ENCODE peak calls at places on chromosomes 5 and 9, in ten cellular contexts. B, Z, V, S, J, D, L, T, E and O are unnamed samples.

GRCh38 chr9:113737414-113738271 is 138.5 kb upstream of the ZNF618 start:
- DNase-seq in B (no peak), Z (peak), V (peak), S (peak), J (no peak), D (peak), L (peak), T (no peak), E (peak), O (peak)

GRCh38 chr5:56075361-56075760 is 80.6 kb upstream of the IL6ST start:
- DNase-seq in B (no peak), Z (no peak), V (no peak), S (no peak), J (peak), D (no peak), L (no peak), T (no peak), E (peak), O (no peak)

GRCh38 chr5:15452780-15453179 is 47.2 kb upstream of the FBXL7 start:
- DNase-seq in B (no peak), Z (peak), V (no peak), S (no peak), J (peak), D (no peak), L (no peak), T (no peak), E (peak), O (no peak)

GRCh38 chr9:87594218-87594617 is 96.6 kb downstream of the DAPK1 start:
- DNase-seq in B (no peak), Z (peak), V (no peak), S (no peak), J (no peak), D (no peak), L (no peak), T (no peak), E (peak), O (no peak)

GRCh38 chr9:124164800-124165199 is 92.9 kb upstream of the NEK6 start:
- DNase-seq in B (no peak), Z (no peak), V (no peak), S (no peak), J (no peak), D (no peak), L (no peak), T (no peak), E (peak), O (no peak)

GRCh38 chr9:21549251-21549765 is 67.2 kb upstream of the IFNE start:
- DNase-seq in B (no peak), Z (no peak), V (no peak), S (no peak), J (peak), D (no peak), L (peak), T (no peak), E (peak), O (no peak)

GRCh38 chr9:31745886-31746285 is 638.6 kb upstream of the ACO1 start:
- DNase-seq in B (no peak), Z (no peak), V (no peak), S (no peak), J (no peak), D (no peak), L (no peak), T (no peak), E (peak), O (no peak)

GRCh38 chr9:131272212-131272611 is 4.1 kb downstream of the FAM78A start:
- DNase-seq in B (no peak), Z (no peak), V (no peak), S (no peak), J (no peak), D (no peak), L (no peak), T (no peak), E (no peak), O (no peak)

GRCh38 chr5:98774192-98775046 is 956 bp downstream of the RGMB start:
- DNase-seq in B (no peak), Z (peak), V (peak), S (peak), J (peak), D (peak), L (peak), T (peak), E (peak), O (no peak)

GRCh38 chr9:2424564-2425153 is 196.9 kb upstream of the VLDLR start:
- DNase-seq in B (no peak), Z (no peak), V (no peak), S (no peak), J (no peak), D (no peak), L (peak), T (no peak), E (peak), O (no peak)

GRCh38 chr5:177605078-177605477 is 5.1 kb downstream of the B4GALT7 start:
- DNase-seq in B (no peak), Z (no peak), V (no peak), S (no peak), J (no peak), D (no peak), L (no peak), T (no peak), E (no peak), O (no peak)

GRCh38 chr9:137318565-137318964 is 16.5 kb upstream of the NRARP start:
- DNase-seq in B (no peak), Z (no peak), V (no peak), S (no peak), J (no peak), D (no peak), L (no peak), T (no peak), E (no peak), O (no peak)

GRCh38 chr9:121598167-121599000 is 53.0 kb upstream of the DAB2IP start:
- DNase-seq in B (no peak), Z (no peak), V (no peak), S (no peak), J (peak), D (peak), L (no peak), T (no peak), E (peak), O (no peak)

GRCh38 chr5:159393854-159394274 is 63.6 kb upstream of the IL12B start:
- DNase-seq in B (no peak), Z (no peak), V (no peak), S (no peak), J (no peak), D (no peak), L (no peak), T (no peak), E (no peak), O (no peak)

GRCh38 chr5:149855371-149855770 is 89.2 kb downstream of the PDE6A start:
- DNase-seq in B (no peak), Z (peak), V (no peak), S (no peak), J (no peak), D (no peak), L (peak), T (no peak), E (no peak), O (no peak)

GRCh38 chr5:909994-910768 is 17.5 kb downstream of the TRIP13 start:
- DNase-seq in B (no peak), Z (no peak), V (no peak), S (no peak), J (no peak), D (no peak), L (no peak), T (no peak), E (no peak), O (no peak)

GRCh38 chr9:73079326-73079725 is 72.3 kb upstream of the ANXA1 start:
- DNase-seq in B (no peak), Z (no peak), V (no peak), S (no peak), J (no peak), D (no peak), L (peak), T (no peak), E (no peak), O (no peak)

GRCh38 chr5:74954919-74955318 is 88.7 kb upstream of the FAM169A start:
- DNase-seq in B (no peak), Z (no peak), V (no peak), S (no peak), J (peak), D (no peak), L (peak), T (no peak), E (peak), O (no peak)

GRCh38 chr5:135126688-135127603 is 92.9 kb upstream of the PITX1 start:
- DNase-seq in B (no peak), Z (no peak), V (no peak), S (no peak), J (no peak), D (no peak), L (peak), T (no peak), E (no peak), O (no peak)

GRCh38 chr5:111834926-111835599 is 78.1 kb upstream of the NREP start:
- DNase-seq in B (no peak), Z (no peak), V (no peak), S (no peak), J (no peak), D (no peak), L (no peak), T (no peak), E (peak), O (no peak)

GRCh38 chr9:89524888-89525385 is 27.0 kb upstream of the SEMA4D start:
- DNase-seq in B (no peak), Z (no peak), V (no peak), S (no peak), J (no peak), D (no peak), L (no peak), T (no peak), E (no peak), O (no peak)

GRCh38 chr5:54309751-54310432 is 481 bp downstream of the ARL15 start:
- DNase-seq in B (no peak), Z (peak), V (peak), S (peak), J (no peak), D (peak), L (peak), T (peak), E (peak), O (no peak)

GRCh38 chr5:157710887-157711286 is 20.3 kb upstream of the THG1L start:
- DNase-seq in B (no peak), Z (no peak), V (no peak), S (no peak), J (peak), D (no peak), L (peak), T (no peak), E (peak), O (no peak)

GRCh38 chr5:21802869-21803490 is 1050.2 kb downstream of the CDH12 start:
- DNase-seq in B (no peak), Z (no peak), V (no peak), S (peak), J (no peak), D (no peak), L (peak), T (no peak), E (peak), O (no peak)

GRCh38 chr9:101458955-101459631 is 23.5 kb upstream of the ALDOB start:
- DNase-seq in B (peak), Z (peak), V (no peak), S (peak), J (peak), D (peak), L (peak), T (peak), E (peak), O (no peak)

GRCh38 chr5:79840085-79840990 is 150.7 kb downstream of the CMYA5 start:
- DNase-seq in B (no peak), Z (no peak), V (no peak), S (no peak), J (no peak), D (no peak), L (no peak), T (no peak), E (no peak), O (no peak)

GRCh38 chr5:14710313-14710994 is 45.9 kb downstream of the OTULIN start:
- DNase-seq in B (no peak), Z (no peak), V (no peak), S (no peak), J (no peak), D (no peak), L (no peak), T (no peak), E (no peak), O (no peak)

GRCh38 chr5:171409164-171410136 is 10.0 kb upstream of the FGF18 start:
- DNase-seq in B (no peak), Z (no peak), V (no peak), S (no peak), J (no peak), D (no peak), L (no peak), T (no peak), E (no peak), O (no peak)

GRCh38 chr9:114071197-114071795 is 6.8 kb downstream of the AMBP start:
- DNase-seq in B (no peak), Z (no peak), V (no peak), S (no peak), J (no peak), D (no peak), L (no peak), T (no peak), E (no peak), O (no peak)

GRCh38 chr9:105142406-105143092 is 101.9 kb upstream of the SLC44A1 start:
- DNase-seq in B (no peak), Z (no peak), V (no peak), S (no peak), J (no peak), D (no peak), L (peak), T (no peak), E (peak), O (peak)

GRCh38 chr5:6448141-6448491 is 543 bp upstream of the UBE2QL1 start:
- DNase-seq in B (no peak), Z (no peak), V (no peak), S (no peak), J (no peak), D (no peak), L (no peak), T (no peak), E (no peak), O (no peak)

GRCh38 chr9:12956805-12957204 is 182.0 kb downstream of the LURAP1L start:
- DNase-seq in B (no peak), Z (no peak), V (no peak), S (no peak), J (no peak), D (no peak), L (no peak), T (no peak), E (peak), O (no peak)

GRCh38 chr5:90055831-90056328 is 353.7 kb downstream of the CETN3 start:
- DNase-seq in B (no peak), Z (peak), V (no peak), S (no peak), J (peak), D (no peak), L (peak), T (no peak), E (peak), O (no peak)